ENCODE peak calls at places on chromosome 16, in five cellular contexts. T, G, Q, E and O are unnamed samples.

GRCh38 chr16:64907844-64908243 is 214.0 kb downstream of the CDH11 start:
- DNase-seq in G (peak), E (peak), T (no peak), Q (no peak), O (no peak)

GRCh38 chr16:31084584-31085298 is 4.0 kb downstream of the PRSS53 start:
- DNase-seq in E (peak), T (no peak), G (no peak), Q (no peak), O (no peak)

GRCh38 chr16:74723224-74723623 is 22.6 kb upstream of the MLKL start:
- DNase-seq in T (no peak), E (no peak), Q (no peak), G (no peak), O (no peak)

GRCh38 chr16:28082624-28083023 is 19.1 kb upstream of the GSG1L start:
- DNase-seq in Q (no peak), E (no peak), G (no peak), T (no peak), O (no peak)

GRCh38 chr16:89906141-89907025 is 12.3 kb upstream of the MC1R start:
- DNase-seq in Q (no peak), G (no peak), E (no peak), T (no peak), O (no peak)

GRCh38 chr16:67537636-67538591 is 9.3 kb downstream of the RIPOR1 start:
- DNase-seq in T (peak), Q (peak), E (peak), G (peak), O (no peak)

GRCh38 chr16:87661561-87661960 is 59.3 kb downstream of the JPH3 start:
- DNase-seq in E (peak), Q (peak), T (peak), G (peak), O (no peak)

GRCh38 chr16:68062910-68063393 is 22.2 kb upstream of the NFATC3 start:
- DNase-seq in G (no peak), E (no peak), Q (no peak), T (no peak), O (no peak)

GRCh38 chr16:27431773-27432599 is 30.0 kb downstream of the IL21R start:
- DNase-seq in Q (peak), G (no peak), T (peak), E (no peak), O (no peak)

GRCh38 chr16:56349711-56350161 is 75.6 kb downstream of the AMFR start:
- DNase-seq in Q (no peak), E (no peak), T (no peak), G (no peak), O (no peak)

GRCh38 chr16:1823821-1824220 is 2.8 kb downstream of the HAGH start:
- DNase-seq in G (peak), E (peak), T (no peak), Q (peak), O (no peak)

GRCh38 chr16:59510008-59510424 is 775.9 kb upstream of the GOT2 start:
- DNase-seq in T (no peak), E (no peak), Q (no peak), G (no peak), O (no peak)

GRCh38 chr16:16004314-16004749 is 54.9 kb downstream of the ABCC1 start:
- DNase-seq in G (peak), E (no peak), T (no peak), Q (no peak), O (peak)

GRCh38 chr16:11136600-11136999 is 119.4 kb downstream of the SOCS1 start:
- DNase-seq in G (peak), T (peak), Q (no peak), E (peak), O (no peak)

GRCh38 chr16:71576971-71577370 is at the start of gene TAT:
- DNase-seq in E (no peak), T (no peak), Q (no peak), G (no peak), O (no peak)

GRCh38 chr16:84995666-84996065 is 15.7 kb downstream of the ZDHHC7 start:
- DNase-seq in Q (no peak), G (no peak), E (no peak), T (no peak), O (no peak)

GRCh38 chr16:86576591-86577313 is 1.6 kb upstream of the FOXL1 start:
- DNase-seq in T (no peak), E (no peak), Q (no peak), G (no peak), O (no peak)

GRCh38 chr16:55494994-55495421 is 13.9 kb upstream of the LPCAT2 start:
- DNase-seq in T (peak), Q (no peak), G (peak), E (peak), O (peak)

GRCh38 chr16:81284995-81285600 is 29.7 kb upstream of the GAN start:
- DNase-seq in Q (no peak), G (no peak), E (no peak), T (no peak), O (no peak)

GRCh38 chr16:1707193-1707790 is 1.3 kb downstream of the MAPK8IP3 start:
- DNase-seq in E (peak), Q (no peak), T (no peak), G (peak), O (no peak)

GRCh38 chr16:11706180-11706742 is 36.4 kb downstream of the TXNDC11 start:
- DNase-seq in E (peak), Q (no peak), T (peak), G (peak), O (no peak)

GRCh38 chr16:60091076-60091475 is 1357.0 kb upstream of the GOT2 start:
- DNase-seq in Q (no peak), G (no peak), E (no peak), T (no peak), O (no peak)

GRCh38 chr16:1105888-1106620 is 10.0 kb upstream of the C1QTNF8 start:
- DNase-seq in T (peak), Q (peak), E (peak), G (peak), O (no peak)

GRCh38 chr16:12677472-12677871 is 126.2 kb downstream of the CPPED1 start:
- DNase-seq in Q (no peak), T (no peak), G (no peak), E (no peak), O (no peak)

GRCh38 chr16:12413393-12413792 is 390.3 kb downstream of the CPPED1 start:
- DNase-seq in Q (no peak), E (no peak), G (no peak), T (no peak), O (no peak)

GRCh38 chr16:76428858-76429257 is 151.7 kb downstream of the CNTNAP4 start:
- DNase-seq in T (no peak), G (peak), E (no peak), Q (no peak), O (no peak)

GRCh38 chr16:56812884-56813283 is 52.1 kb upstream of the SLC12A3 start:
- DNase-seq in Q (no peak), T (no peak), E (no peak), G (peak), O (no peak)

GRCh38 chr16:28063611-28064061 is at the start of gene GSG1L:
- DNase-seq in Q (no peak), G (no peak), T (no peak), E (no peak), O (no peak)

GRCh38 chr16:4025428-4025827 is 90.8 kb downstream of the ADCY9 start:
- DNase-seq in G (no peak), T (peak), E (no peak), Q (no peak), O (no peak)

GRCh38 chr16:55257971-55258613 is 65.9 kb upstream of the IRX6 start:
- DNase-seq in E (peak), T (peak), G (peak), Q (peak), O (peak)

GRCh38 chr16:17258848-17259713 is 211.7 kb downstream of the XYLT1 start:
- DNase-seq in G (no peak), E (peak), T (no peak), Q (peak), O (no peak)

GRCh38 chr16:9763505-9763904 is 418.7 kb downstream of the GRIN2A start:
- DNase-seq in G (no peak), Q (no peak), E (no peak), T (no peak), O (no peak)

GRCh38 chr16:76854234-76854633 is 336.8 kb upstream of the MON1B start:
- DNase-seq in T (no peak), G (peak), Q (no peak), E (peak), O (no peak)

GRCh38 chr16:69936751-69937211 is 14.4 kb upstream of the CLEC18A start:
- DNase-seq in G (no peak), E (no peak), T (no peak), Q (no peak), O (no peak)

GRCh38 chr16:69938981-69939820 is 11.9 kb upstream of the CLEC18A start:
- DNase-seq in E (no peak), Q (no peak), T (no peak), G (no peak), O (no peak)

GRCh38 chr16:69935740-69936139 is 15.4 kb upstream of the CLEC18A start:
- DNase-seq in E (no peak), Q (no peak), G (no peak), T (no peak), O (no peak)

GRCh38 chr16:69936252-69936651 is 14.9 kb upstream of the CLEC18A start:
- DNase-seq in E (no peak), G (no peak), T (no peak), Q (no peak), O (no peak)

DNA sequence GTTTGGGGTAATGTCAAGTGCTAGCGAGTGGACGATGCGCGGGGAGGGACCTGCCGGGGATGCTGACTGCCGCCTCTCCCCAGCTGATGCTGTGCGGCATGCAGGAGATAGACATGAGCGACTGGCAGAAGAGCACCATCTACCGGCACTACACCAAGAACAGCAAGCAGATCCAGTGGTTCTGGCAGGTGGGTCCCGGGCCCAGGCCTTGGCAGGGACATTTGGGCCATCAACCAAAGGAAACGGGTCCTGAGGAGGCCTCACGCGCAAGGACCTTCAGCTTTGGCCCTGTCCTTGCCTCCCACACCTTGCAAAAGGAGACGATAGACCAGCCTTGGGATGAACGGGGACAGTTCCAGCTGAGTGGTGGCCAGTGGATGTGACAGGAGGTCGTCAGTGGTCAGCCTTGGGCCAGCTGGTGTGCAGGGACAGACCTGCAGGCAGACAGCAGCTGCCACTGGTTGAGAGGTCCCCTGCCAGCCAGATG is 13.6 kb upstream of the CLEC18A start:
- DNase-seq in G (peak), T (no peak), E (peak), Q (no peak), O (no peak)
- TF ChIP-seq CTCF in G (peak), T (no peak), E (peak), Q (no peak), O (peak)

DNA sequence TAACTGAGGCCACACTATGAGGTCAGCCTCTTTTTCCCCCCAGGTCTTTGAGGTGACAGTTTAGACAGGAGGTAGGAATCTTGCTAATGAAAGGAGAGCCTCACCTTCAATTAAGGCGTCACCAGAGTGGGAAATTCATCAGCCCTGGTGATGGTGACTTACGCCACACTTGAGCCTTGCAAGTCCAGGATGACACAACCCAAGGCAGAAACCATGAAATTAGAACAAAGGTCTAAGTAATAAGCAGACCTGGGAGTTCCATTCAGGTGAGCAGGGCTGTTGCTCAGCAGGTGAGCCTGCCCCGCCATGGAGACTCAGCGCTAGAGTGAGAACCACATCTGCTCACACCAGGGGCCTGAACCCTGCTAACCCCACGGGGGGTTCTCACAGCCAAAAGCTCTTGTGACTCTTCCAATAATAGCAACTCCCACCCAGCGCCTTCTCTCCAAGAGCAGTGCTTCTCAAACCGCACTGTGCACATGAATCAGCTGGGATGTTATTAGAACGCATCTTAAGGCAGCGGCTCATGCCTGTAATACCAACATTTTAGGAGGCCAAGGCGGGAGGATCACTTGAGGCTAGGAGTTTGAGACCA is 28.7 kb upstream of the KIFC3 start:
- DNase-seq in T (no peak), Q (no peak), E (no peak), G (no peak), O (no peak)
- TF ChIP-seq CTCF in T (no peak), Q (no peak), E (no peak), G (no peak), O (no peak)

DNA sequence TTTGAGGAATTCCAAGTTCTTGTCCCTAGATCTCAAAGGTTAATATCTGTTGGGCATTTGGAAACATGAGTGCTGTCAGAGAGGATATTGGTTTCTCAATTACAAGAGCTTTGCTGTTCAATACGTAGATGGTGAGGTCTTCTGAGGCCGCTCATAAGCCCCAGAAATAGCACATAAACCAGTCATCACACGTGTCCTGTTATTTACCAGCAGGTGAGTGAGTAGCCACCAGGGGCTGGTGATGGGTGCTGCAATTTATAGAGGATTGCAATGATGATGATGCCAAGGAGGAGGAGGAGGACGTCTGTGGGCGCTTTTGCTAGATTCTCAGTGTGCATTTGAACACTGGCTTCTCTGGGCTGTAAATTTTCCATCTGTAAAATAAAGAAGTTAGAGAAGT is 89.0 kb downstream of the SALL1 start:
- DNase-seq in Q (no peak), T (no peak), G (no peak), E (no peak), O (no peak)
- TF ChIP-seq CTCF in Q (no peak), T (no peak), G (no peak), E (no peak), O (no peak)

GRCh38 chr16:88831838-88832237 is 20.1 kb upstream of the APRT start:
- DNase-seq in G (no peak), T (no peak), E (peak), Q (no peak), O (no peak)
- TF ChIP-seq CTCF in G (no peak), T (no peak), E (peak), Q (no peak), O (peak)

GRCh38 chr16:49652441-49653175 is 203.3 kb downstream of the ZNF423 start:
- DNase-seq in T (peak), Q (no peak), G (peak), E (peak), O (no peak)
- TF ChIP-seq CTCF in T (no peak), Q (no peak), G (no peak), E (no peak), O (no peak)

DNA sequence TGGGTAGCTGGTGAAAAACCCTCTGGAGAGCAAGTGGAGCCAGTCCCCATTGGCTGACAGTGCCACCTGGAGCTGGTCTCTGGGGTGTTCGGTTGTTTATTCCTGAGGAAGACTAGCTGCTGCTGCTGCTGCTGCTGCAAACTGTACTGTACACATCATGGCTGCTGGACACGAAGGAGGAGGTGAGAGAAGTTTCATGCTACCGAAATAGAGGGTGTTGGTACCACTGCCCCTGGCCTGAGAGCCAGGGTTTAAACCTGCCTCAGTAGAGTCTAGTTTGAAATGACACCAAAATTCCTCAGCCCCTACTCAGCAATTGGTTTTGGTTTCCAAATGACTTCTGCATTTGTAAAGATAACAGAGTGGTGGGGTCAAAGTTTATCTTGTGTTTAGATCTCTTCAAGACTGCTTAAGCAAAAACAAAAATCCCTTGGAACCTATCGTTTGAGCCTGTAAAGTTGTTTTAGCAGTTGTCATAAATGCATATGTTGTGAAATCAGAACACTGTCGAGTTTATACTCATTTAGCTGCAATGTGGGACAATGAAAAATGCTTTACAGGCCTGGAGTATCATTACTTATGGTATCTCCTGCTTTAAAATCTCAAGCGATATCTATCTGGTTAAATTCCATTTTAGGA is 40.8 kb downstream of the CYB5B start:
- DNase-seq in T (no peak), E (peak), G (peak), Q (peak), O (peak)
- TF ChIP-seq CTCF in T (no peak), E (peak), G (no peak), Q (peak), O (peak)

GRCh38 chr16:19984136-19984535 is 89.6 kb downstream of the GPR139 start:
- DNase-seq in G (no peak), E (no peak), Q (no peak), T (no peak), O (no peak)

GRCh38 chr16:19979638-19980037 is 94.1 kb downstream of the GPR139 start:
- DNase-seq in E (no peak), T (no peak), G (no peak), Q (no peak), O (no peak)

GRCh38 chr16:19980866-19981265 is 92.8 kb downstream of the GPR139 start:
- DNase-seq in T (no peak), Q (no peak), G (no peak), E (no peak), O (no peak)
- TF ChIP-seq CTCF in T (no peak), Q (peak), G (peak), E (peak), O (peak)

GRCh38 chr16:47461598-47462266 is 601 bp downstream of the PHKB start:
- DNase-seq in T (peak), Q (peak), E (peak), G (peak), O (no peak)
- TF ChIP-seq CTCF in T (no peak), Q (no peak), E (peak), G (no peak), O (no peak)

GRCh38 chr16:23294260-23294659 is 7.8 kb upstream of the SCNN1B start:
- DNase-seq in T (no peak), G (no peak), E (no peak), Q (no peak), O (no peak)

GRCh38 chr16:23298290-23298689 is 3.8 kb upstream of the SCNN1B start:
- DNase-seq in G (no peak), Q (no peak), T (no peak), E (no peak), O (no peak)

GRCh38 chr16:23293016-23293415 is 9.1 kb upstream of the SCNN1B start:
- DNase-seq in Q (no peak), G (no peak), T (no peak), E (no peak), O (no peak)

GRCh38 chr16:23301251-23302044 is 654 bp upstream of the SCNN1B start:
- DNase-seq in G (no peak), Q (no peak), T (no peak), E (no peak), O (no peak)

GRCh38 chr16:23296994-23297393 is 5.1 kb upstream of the SCNN1B start:
- DNase-seq in G (no peak), Q (peak), E (no peak), T (no peak), O (no peak)
- TF ChIP-seq CTCF in G (no peak), Q (peak), E (no peak), T (no peak), O (no peak)

DNA sequence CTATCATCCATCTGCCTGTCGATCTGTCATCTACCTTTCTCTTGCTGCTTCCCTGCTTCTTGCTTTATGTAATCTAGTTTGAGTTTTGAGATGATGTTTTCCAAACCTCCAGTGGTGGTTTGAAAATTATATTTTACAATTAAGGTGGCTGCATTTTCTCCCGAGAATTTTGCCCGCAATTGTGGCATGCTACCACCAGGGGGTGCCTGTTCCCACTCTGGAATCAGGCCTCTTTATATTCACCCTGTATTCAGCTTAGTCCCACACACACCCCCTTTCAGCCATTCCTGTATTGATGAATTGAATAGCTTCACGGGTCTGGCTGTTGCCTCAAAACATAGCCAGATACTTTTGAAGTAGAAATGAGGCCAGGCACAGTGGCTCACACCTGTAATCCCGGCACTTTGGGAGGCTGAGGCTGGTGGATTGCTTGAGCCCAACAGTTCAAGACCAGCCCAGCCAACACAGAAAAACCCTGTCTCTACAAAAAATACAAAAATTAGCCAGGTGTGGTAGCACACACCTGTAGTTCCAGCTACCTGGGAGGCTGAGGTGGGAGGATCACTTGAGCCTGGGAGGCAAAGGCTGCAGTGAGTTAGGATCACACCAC is 3.2 kb downstream of the PRSS22 start:
- DNase-seq in G (no peak), E (no peak), Q (peak), T (no peak), O (no peak)
- TF ChIP-seq CTCF in G (peak), E (peak), Q (peak), T (peak), O (peak)